ENCODE peak calls at places on chromosomes 5 and 9, in five cellular contexts. O is right cardiac atrium; V is DND-41; J is effector memory CD8-positive, alpha-beta T cell; I is mucosa of gallbladder. X is an unnamed sample.
A peak's percentile ranks its signal among the peaks of the same experiment; 100 is the strongest.

GRCh38 chr9:84670106-84670800 is 724 bp downstream of the NTRK2 start:
- DNase-seq in O (peak; percentile 75), V (no peak), I (no peak), J (no peak), X (no peak)

GRCh38 chr5:139746691-139747582 is 48.7 kb upstream of the PSD2 start:
- DNase-seq in O (no peak), V (peak; percentile 93), J (peak; percentile 75), I (no peak), X (peak; percentile 50)

GRCh38 chr5:173235499-173236394 is 741 bp upstream of the NKX2-5 start:
- DNase-seq in I (no peak), O (peak; percentile 71), J (no peak), V (no peak), X (no peak)

GRCh38 chr9:93577045-93577939 is 908 bp downstream of the PHF2 start:
- DNase-seq in J (no peak), I (no peak), O (peak; percentile 85), V (peak; percentile 33), X (no peak)

GRCh38 chr5:167072225-167072624 is 1219.2 kb upstream of the WWC1 start:
- DNase-seq in I (no peak), O (no peak), J (no peak), V (no peak), X (no peak)

GRCh38 chr9:131627846-131628820 is 82.8 kb downstream of the PRRT1B start:
- DNase-seq in J (peak; percentile 88), O (no peak), I (peak; percentile 75), V (no peak), X (no peak)

GRCh38 chr5:76794871-76795270 is 24.0 kb upstream of the F2RL1 start:
- DNase-seq in I (no peak), J (no peak), V (no peak), O (no peak), X (no peak)

GRCh38 chr9:8781447-8781846 is 981.9 kb upstream of the DMAC1 start:
- DNase-seq in J (no peak), V (no peak), O (no peak), I (no peak), X (no peak)

GRCh38 chr9:27362447-27363210 is 65.7 kb upstream of the EQTN start:
- DNase-seq in J (no peak), I (no peak), V (no peak), O (no peak), X (no peak)

GRCh38 chr5:149822310-149822709 is 92.2 kb downstream of the PPARGC1B start:
- DNase-seq in V (no peak), J (no peak), O (no peak), I (no peak), X (no peak)

GRCh38 chr5:50966986-50967385 is 300.5 kb downstream of the PARP8 start:
- DNase-seq in O (no peak), I (no peak), V (no peak), J (no peak), X (no peak)

GRCh38 chr5:142402752-142403318 is 78.0 kb upstream of the SPRY4 start:
- DNase-seq in O (no peak), V (no peak), J (no peak), I (no peak), X (no peak)

GRCh38 chr5:124478139-124478737 is 268.2 kb downstream of the ZNF608 start:
- DNase-seq in I (no peak), V (peak; percentile 9), J (no peak), O (no peak), X (no peak)